ENCODE peak calls at places on chromosomes 3 and 15, in seven cellular contexts. V is SJSA1; T is GM12878; H is GM23248; C is CD4-positive, alpha-beta T cell; F is AG04450; K is upper lobe of right lung. U is an unnamed sample.

GRCh38 chr3:185028121-185028520 is 124.7 kb downstream of the C3orf70 start:
- DNase-seq in V (no peak), T (no peak), H (no peak), C (no peak), F (no peak), K (no peak), U (no peak)

GRCh38 chr3:126399348-126399730 is 4.6 kb downstream of the CFAP100 start:
- DNase-seq in V (no peak), T (peak), H (no peak), C (no peak), F (no peak), K (no peak), U (no peak)

GRCh38 chr15:81885135-81885534 is 160.7 kb downstream of the MEX3B start:
- DNase-seq in V (no peak), T (no peak), H (no peak), C (no peak), F (no peak), K (no peak), U (no peak)

GRCh38 chr3:79139395-79140060 is 628.3 kb downstream of the ROBO1 start:
- DNase-seq in V (no peak), T (no peak), H (peak), C (no peak), F (no peak), K (no peak), U (no peak)

GRCh38 chr15:92839696-92840095 is 60.4 kb upstream of the CHD2 start:
- DNase-seq in V (no peak), T (no peak), H (no peak), C (no peak), F (no peak), K (no peak), U (no peak)

GRCh38 chr15:32994810-32995424 is 199.6 kb downstream of the FMN1 start:
- DNase-seq in V (no peak), T (no peak), H (peak), C (no peak), F (no peak), K (no peak), U (no peak)

GRCh38 chr3:33525232-33525631 is 85.0 kb upstream of the UBP1 start:
- DNase-seq in V (no peak), T (no peak), H (no peak), C (no peak), F (no peak), K (no peak), U (no peak)

GRCh38 chr15:101124731-101125558 is 126.9 kb downstream of the CHSY1 start:
- DNase-seq in V (peak), T (peak), H (peak), C (no peak), F (peak), K (no peak), U (no peak)

GRCh38 chr3:42690191-42690590 is 4.9 kb downstream of the KLHL40 start:
- DNase-seq in V (no peak), T (no peak), H (no peak), C (no peak), F (no peak), K (peak), U (no peak)

GRCh38 chr3:79765854-79766253 is 1.9 kb downstream of the ROBO1 start:
- DNase-seq in V (no peak), T (no peak), H (no peak), C (no peak), F (no peak), K (no peak), U (no peak)

GRCh38 chr15:60511351-60512157 is 32.6 kb upstream of the ICE2 start:
- DNase-seq in V (no peak), T (no peak), H (no peak), C (no peak), F (no peak), K (no peak), U (no peak)

GRCh38 chr3:196237203-196237602 is 20.9 kb downstream of the SLC51A start:
- DNase-seq in V (no peak), T (no peak), H (no peak), C (no peak), F (no peak), K (no peak), U (no peak)

GRCh38 chr3:13480340-13481318 is 523 bp downstream of the HDAC11 start:
- DNase-seq in V (no peak), T (no peak), H (peak), C (no peak), F (no peak), K (peak), U (no peak)

GRCh38 chr3:35722902-35723301 is 83.6 kb downstream of the ARPP21 start:
- DNase-seq in V (no peak), T (no peak), H (no peak), C (no peak), F (no peak), K (no peak), U (no peak)

GRCh38 chr15:53834214-53834613 is 74.8 kb upstream of the WDR72 start:
- DNase-seq in V (no peak), T (no peak), H (no peak), C (no peak), F (no peak), K (no peak), U (no peak)
- H3K27ac ChIP-seq in V (no peak), T (no peak), H (no peak), C (no peak), F (no peak), K (no peak), U (no peak)

DNA sequence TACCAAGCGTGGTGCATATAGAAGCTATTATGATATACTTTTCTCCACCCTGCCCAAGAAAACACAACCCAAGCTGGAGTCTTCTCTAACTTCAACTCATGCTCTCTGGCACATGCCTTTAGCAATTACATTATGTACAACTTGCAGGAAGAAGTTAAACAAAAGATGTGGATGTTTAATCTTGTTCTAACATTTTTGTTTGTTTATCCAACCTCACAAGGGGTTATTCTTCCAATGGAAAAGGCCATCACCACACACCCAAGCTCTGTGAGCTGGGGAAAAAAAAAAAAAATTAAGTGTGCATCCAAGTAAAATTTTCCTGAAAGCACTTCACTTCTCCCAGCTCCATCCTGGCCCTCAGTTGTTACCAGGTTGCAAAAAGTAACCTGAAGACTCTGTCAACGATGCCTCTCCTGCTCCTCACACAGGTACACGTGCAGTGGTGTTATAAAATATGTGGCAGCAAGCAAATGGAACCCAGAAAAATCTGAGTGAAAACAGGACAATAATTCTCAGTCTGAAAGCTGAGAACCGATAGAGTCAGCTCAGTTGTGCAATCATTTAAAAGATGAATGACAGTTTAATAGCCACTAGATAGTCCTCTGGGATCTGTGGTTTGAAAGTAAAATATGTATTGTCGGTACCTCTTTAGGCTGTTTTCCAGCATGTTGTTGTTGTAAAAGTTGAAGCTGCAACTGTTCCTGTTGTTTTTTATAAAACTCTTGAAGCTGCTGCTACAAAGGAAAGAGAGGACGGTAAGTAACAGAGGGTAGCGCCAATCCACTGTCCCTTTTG is 531.4 kb downstream of the FOXP1 start:
- DNase-seq in V (no peak), T (no peak), H (peak), C (no peak), F (no peak), K (no peak), U (no peak)
- H3K27ac ChIP-seq in V (peak), T (no peak), H (no peak), C (peak), F (no peak), K (peak), U (no peak)

DNA sequence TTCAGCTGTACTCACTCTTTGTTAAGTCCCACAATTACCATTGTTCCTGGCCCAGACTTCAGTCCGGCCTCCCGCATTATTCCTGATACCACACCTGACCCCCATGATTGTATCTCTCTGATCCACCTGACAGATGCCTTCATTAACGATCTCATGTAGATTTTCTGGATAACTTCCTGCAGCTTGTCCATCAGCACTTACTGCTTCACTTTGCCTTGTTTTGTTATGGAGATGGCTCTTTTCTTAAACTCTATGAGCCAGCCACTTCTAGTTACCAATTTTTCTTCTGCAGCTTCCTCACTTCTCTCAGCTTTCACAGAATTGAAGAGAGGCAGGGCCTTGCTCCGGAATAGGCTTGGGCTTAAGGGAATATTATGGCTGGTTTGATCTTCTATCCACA is 1044.2 kb downstream of the PLOD2 start:
- DNase-seq in V (no peak), T (no peak), H (no peak), C (no peak), F (no peak), K (no peak), U (no peak)
- H3K27ac ChIP-seq in V (no peak), T (no peak), H (no peak), C (no peak), F (no peak), K (no peak), U (no peak)

GRCh38 chr3:112233083-112233482 is 60.9 kb downstream of the SLC9C1 start:
- DNase-seq in V (no peak), T (no peak), H (peak), C (no peak), F (no peak), K (no peak), U (no peak)

GRCh38 chr3:112231727-112232126 is 62.3 kb downstream of the SLC9C1 start:
- DNase-seq in V (no peak), T (no peak), H (no peak), C (no peak), F (no peak), K (no peak), U (no peak)

GRCh38 chr3:112228786-112229185 is 65.2 kb downstream of the SLC9C1 start:
- DNase-seq in V (no peak), T (no peak), H (no peak), C (no peak), F (no peak), K (no peak), U (no peak)

DNA sequence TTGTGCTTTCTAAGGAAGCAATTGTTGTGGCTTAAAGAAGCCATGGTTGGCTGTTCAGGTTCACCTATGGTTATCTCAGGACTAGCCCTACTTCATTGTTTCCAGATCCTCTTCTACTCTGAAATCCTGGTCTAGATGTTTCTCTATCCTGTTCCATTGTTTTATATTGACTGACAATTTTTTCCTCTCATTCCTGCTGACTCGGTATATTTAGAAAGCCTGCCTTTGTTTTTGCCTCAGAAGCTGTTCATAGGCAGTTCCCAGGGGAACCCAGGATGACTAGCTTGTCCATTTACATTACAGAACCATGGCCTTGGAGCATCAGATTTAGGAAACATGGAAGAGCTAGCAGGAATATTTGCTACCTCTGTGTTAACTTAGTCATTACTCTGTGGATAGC is 64.0 kb downstream of the SLC9C1 start:
- DNase-seq in V (no peak), T (no peak), H (no peak), C (no peak), F (no peak), K (no peak), U (no peak)
- H3K27ac ChIP-seq in V (no peak), T (no peak), H (no peak), C (no peak), F (no peak), K (no peak), U (no peak)

GRCh38 chr15:63880019-63880418 is 46.3 kb upstream of the HERC1 start:
- DNase-seq in V (no peak), T (no peak), H (no peak), C (no peak), F (no peak), K (no peak), U (no peak)

GRCh38 chr15:63879211-63879610 is 45.5 kb upstream of the HERC1 start:
- DNase-seq in V (no peak), T (no peak), H (no peak), C (no peak), F (no peak), K (no peak), U (no peak)

GRCh38 chr15:63877713-63878271 is 44.0 kb upstream of the HERC1 start:
- DNase-seq in V (no peak), T (no peak), H (no peak), C (no peak), F (no peak), K (no peak), U (no peak)

GRCh38 chr15:63881431-63881830 is 47.7 kb upstream of the HERC1 start:
- DNase-seq in V (no peak), T (peak), H (no peak), C (no peak), F (no peak), K (peak), U (no peak)

DNA sequence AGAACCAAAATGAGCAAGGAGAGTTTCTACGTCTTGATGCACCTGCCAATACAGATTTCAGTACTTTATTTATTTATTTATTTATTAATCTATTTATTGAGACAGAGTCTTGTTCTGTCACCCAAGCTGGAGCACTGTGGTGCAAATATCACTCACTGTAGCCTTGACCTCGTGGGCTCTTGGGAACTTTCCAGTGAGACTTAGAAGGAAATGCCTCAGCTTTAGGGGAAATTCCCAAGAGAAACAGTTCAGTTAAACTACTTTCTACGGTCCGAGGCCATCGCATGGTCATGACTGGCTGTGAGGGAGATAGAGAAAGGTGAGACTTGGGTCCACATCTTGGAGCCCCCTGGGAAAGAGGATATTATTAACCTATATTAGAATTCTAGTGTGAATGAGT is 47.0 kb upstream of the HERC1 start:
- DNase-seq in V (no peak), T (no peak), H (no peak), C (no peak), F (no peak), K (no peak), U (no peak)
- H3K27ac ChIP-seq in V (no peak), T (peak), H (no peak), C (no peak), F (no peak), K (no peak), U (no peak)

GRCh38 chr15:89815769-89816168 is 1.1 kb upstream of the ANPEP start:
- DNase-seq in V (no peak), T (no peak), H (no peak), C (no peak), F (no peak), K (no peak), U (no peak)

GRCh38 chr15:89812847-89813320 is 1.8 kb downstream of the ANPEP start:
- DNase-seq in V (no peak), T (no peak), H (no peak), C (no peak), F (no peak), K (no peak), U (no peak)

GRCh38 chr15:89813381-89814111 is 1.1 kb downstream of the ANPEP start:
- DNase-seq in V (no peak), T (no peak), H (peak), C (no peak), F (no peak), K (no peak), U (no peak)

GRCh38 chr15:89812126-89812846 is 2.4 kb downstream of the ANPEP start:
- DNase-seq in V (no peak), T (no peak), H (peak), C (no peak), F (no peak), K (no peak), U (no peak)

DNA sequence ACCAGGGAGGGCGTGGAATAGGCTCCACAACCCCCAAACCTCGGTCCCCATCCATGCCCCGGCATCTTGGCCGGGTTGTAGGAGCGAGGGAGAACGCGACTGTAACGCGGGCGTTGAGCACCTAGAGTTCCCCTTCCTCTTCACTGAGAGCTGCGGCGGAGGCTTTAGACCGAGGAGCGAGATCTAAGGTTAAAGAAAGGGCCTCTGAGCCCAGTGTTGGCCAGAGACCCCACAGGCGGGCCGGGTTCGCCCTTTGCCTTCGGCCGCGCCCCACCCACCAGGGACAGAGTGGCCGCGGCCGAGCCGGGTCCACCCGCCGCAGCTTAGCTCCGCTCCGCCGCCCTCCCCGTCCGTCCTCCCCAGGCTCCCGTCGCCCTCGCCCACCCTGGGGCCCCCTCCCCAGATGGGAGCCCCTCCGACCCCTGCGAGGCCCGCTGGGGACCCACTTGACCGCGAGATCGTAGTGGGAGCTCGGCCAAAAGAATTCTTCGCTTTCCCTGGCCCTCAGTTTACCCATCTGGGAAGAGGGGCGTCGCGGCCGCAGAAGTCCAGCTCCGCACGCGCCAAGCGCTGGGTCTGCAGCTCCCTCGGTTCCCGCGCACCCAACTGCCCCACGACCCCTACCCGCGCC is 425 bp downstream of the ANPEP start:
- DNase-seq in V (no peak), T (no peak), H (peak), C (no peak), F (no peak), K (no peak), U (no peak)
- H3K27ac ChIP-seq in V (no peak), T (no peak), H (peak), C (no peak), F (no peak), K (peak), U (peak)

DNA sequence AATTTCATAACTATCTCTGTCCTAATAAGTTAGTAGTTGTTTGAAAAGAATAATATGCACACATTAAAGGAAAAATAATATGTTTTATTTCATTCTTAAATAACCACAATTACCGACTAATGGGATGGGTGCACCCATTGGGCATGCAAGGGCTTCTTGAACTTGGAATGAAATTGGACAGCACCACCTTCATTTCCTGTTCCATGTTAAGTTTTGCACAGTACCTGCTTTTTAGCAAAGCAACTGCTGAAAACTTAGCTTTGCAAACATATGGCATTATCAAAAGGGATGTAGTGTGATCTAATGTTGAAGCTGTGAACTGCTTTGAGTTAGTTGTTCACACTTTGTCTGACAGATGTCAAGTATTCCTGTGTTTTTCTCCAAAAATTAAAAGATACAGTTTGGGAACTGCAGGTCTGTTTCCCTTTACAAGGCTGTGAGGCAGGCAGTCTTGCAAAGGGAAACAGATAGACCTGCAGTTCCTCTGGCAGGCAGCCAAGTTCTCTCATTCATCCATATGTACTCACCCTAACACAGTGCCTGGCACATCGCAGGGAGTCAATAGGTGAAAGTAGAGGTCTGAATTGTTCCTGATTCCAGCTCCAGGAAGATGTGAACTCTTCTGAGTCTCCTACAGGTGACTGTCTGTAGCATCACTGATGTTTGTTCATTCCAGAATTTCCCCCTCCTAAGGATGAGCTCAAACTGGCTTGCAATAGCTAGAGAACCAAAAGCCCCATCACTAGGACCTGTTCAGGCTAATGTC is 64.3 kb upstream of the GOLGA8B start:
- DNase-seq in V (no peak), T (no peak), H (no peak), C (no peak), F (no peak), K (no peak), U (no peak)
- H3K27ac ChIP-seq in V (no peak), T (no peak), H (no peak), C (no peak), F (no peak), K (no peak), U (no peak)

DNA sequence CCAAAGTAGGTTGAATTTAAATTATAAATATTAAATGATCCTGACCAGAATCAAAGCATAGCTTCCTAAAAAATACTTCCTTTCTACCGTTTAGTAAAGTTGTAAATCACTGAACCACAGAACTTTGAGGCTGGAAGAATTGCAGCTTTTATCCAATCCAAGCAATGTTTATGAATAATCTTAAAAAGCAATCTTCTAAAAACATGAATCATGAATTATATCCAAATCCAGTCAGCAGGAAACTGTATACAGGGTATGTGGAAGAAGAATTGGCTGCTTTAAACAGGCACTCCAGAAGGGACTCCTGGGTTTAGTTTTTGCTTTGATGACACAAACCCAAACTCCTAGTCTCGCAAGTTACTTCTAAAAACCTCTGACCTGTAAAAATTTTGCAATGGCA is 30.1 kb downstream of the HEG1 start:
- DNase-seq in V (no peak), T (no peak), H (no peak), C (no peak), F (no peak), K (no peak), U (no peak)
- H3K27ac ChIP-seq in V (no peak), T (no peak), H (no peak), C (no peak), F (no peak), K (no peak), U (no peak)